ENCODE peak calls at places on chromosomes 1 and 21, in four cellular contexts. Q is GM12892, V is GM12878, J is K562. M is an unnamed sample.

GRCh38 chr1:215863796-215864195 is 296.7 kb downstream of the KCTD3 start:
- DNase-seq in Q (no peak), V (no peak), J (no peak), M (no peak)

GRCh38 chr1:53639251-53639721 is 99.7 kb downstream of the GLIS1 start:
- DNase-seq in Q (no peak), V (no peak), J (no peak), M (no peak)

GRCh38 chr1:208177656-208178055 is 66.5 kb downstream of the PLXNA2 start:
- DNase-seq in Q (peak; percentile 19), V (no peak), J (no peak), M (no peak)

GRCh38 chr21:16573581-16573980 is 843.8 kb downstream of the USP25 start:
- DNase-seq in Q (no peak), V (no peak), J (no peak), M (no peak)

GRCh38 chr1:155175281-155175926 is 1.8 kb downstream of the TRIM46 start:
- DNase-seq in Q (no peak), V (no peak), J (no peak), M (no peak)

GRCh38 chr1:152029144-152029936 is 7.5 kb downstream of the S100A11 start:
- DNase-seq in Q (no peak), V (no peak), J (no peak), M (no peak)

GRCh38 chr21:45472445-45473365 is 67.7 kb downstream of the COL18A1 start:
- DNase-seq in Q (no peak), V (no peak), J (no peak), M (no peak)

GRCh38 chr21:46551636-46552241 is 53.1 kb downstream of the S100B start:
- DNase-seq in Q (no peak), V (no peak), J (no peak), M (no peak)

GRCh38 chr1:211783897-211784296 is 46.7 kb downstream of the LPGAT1 start:
- DNase-seq in Q (no peak), V (no peak), J (no peak), M (no peak)

GRCh38 chr1:202439308-202439707 is 90.8 kb downstream of the PPP1R12B start:
- DNase-seq in Q (no peak), V (no peak), J (no peak), M (no peak)

GRCh38 chr1:145740269-145740668 is 21.0 kb downstream of the CD160 start:
- DNase-seq in Q (no peak), V (no peak), J (no peak), M (no peak)

GRCh38 chr21:42471206-42471605 is 24.8 kb downstream of the RSPH1 start:
- DNase-seq in Q (no peak), V (no peak), J (no peak), M (no peak)

GRCh38 chr1:224621813-224622682 is 5.9 kb downstream of the CNIH3 start:
- DNase-seq in Q (no peak), V (no peak), J (no peak), M (no peak)

GRCh38 chr1:24896596-24897262 is 33.3 kb downstream of the RUNX3 start:
- DNase-seq in Q (no peak), V (no peak), J (no peak), M (no peak)
- TF ChIP-seq TAF1 in Q (no peak), V (no peak), J (no peak), M (no peak)

GRCh38 chr1:7105258-7105657 is 320.0 kb downstream of the CAMTA1 start:
- DNase-seq in Q (no peak), V (no peak), J (no peak), M (no peak)
- TF ChIP-seq TAF1 in Q (no peak), V (no peak), J (no peak), M (no peak)

DNA sequence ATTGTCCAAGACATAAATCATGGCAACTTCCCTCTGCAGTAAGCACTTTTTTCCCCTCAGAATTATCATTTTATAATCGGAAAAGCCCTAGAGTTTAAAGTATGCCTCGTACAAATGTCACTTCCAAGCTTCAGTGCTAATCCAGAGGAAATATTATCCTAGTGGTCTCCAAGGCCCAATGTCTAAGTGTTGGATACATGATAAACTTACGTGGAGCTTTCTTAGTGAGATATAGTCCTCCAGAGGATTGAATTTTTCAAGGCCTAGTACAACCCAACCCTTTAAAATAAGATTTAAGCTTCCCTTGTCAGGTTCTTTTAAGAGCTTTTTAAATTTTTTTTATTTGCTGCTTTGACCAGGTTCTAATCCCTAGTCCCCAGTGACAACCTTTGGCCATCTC is 11.2 kb upstream of the NTMT2 start:
- DNase-seq in Q (no peak), V (no peak), J (no peak), M (no peak)
- TF ChIP-seq TAF1 in Q (no peak), V (no peak), J (no peak), M (no peak)

GRCh38 chr1:170285027-170285426 is 139.3 kb downstream of the NTMT2 start:
- DNase-seq in Q (no peak), V (no peak), J (no peak), M (no peak)
- TF ChIP-seq TAF1 in Q (no peak), V (no peak), J (no peak), M (no peak)

DNA sequence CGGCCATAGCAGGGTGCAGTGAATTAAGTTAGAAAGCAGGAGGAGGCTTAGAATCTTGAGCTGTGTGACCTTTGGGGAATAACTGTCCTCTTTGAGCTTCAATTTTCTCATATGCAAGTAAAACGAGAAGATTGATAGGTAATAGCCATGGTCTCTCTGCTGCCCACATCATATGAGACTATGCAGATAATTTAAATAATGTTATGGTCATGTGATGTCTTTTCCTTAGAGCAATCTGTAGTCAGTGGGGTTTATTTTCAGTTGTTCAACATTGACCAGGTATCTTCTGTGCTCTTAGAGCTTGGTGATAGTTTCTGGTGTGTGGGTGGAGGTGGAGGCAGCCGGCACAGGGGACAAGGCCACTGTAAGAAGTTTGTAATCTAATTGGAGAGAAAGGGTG is 537.1 kb downstream of the KIF26B start:
- DNase-seq in Q (no peak), V (no peak), J (no peak), M (no peak)
- TF ChIP-seq TAF1 in Q (no peak), V (no peak), J (no peak), M (no peak)

DNA sequence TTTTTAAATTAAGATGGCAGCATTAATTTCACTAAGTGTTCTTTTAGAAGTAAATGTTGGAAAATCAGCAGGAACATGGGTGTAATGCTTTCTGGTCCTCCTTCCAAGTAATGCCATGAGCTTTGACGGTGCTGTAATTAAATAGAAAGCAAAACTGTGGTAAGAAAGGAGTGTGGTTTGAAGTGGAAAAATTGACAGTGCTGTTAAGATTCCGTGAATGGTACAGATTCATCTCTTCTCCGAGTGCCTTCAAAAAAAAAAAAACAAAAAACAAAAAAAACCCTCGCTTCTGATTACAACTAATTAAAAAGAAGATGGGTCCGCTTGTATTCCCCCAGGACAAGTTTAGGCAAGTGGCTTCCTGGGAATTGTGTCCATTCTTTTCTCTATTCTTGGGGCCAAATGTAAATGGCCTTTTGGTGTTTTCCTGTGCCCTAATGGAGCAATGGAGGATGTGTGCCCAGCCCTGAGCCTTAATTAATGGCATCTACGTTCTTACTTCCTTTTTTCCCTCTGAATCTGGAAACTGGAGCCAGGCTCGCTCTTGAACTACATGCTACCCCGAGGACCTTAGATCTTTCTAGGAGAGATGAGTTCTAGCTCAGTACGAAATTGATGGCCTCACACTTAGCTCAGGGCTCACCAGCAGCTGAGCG is 5.1 kb downstream of the LMO4 start:
- DNase-seq in Q (no peak), V (no peak), J (no peak), M (no peak)
- TF ChIP-seq TAF1 in Q (no peak), V (no peak), J (no peak), M (no peak)

DNA sequence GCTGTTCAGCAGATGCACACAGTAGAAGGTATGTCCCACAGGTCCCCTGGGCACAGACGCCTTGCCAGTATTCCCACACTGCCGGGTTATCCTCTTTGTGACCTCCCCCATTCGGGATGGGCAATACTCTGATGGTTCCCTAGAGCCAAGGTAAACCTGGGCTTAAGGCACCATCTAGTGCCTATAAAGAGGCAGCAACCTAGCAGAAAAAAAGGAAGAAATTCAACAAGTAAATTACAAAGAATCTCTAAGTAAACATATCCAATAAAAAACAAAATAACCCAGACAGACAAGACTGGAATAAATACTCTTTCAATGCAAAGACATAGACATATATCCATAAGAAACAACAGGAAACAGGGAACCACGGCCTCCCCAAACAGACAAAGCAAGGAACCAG is 39.4 kb downstream of the HSF2BP start:
- DNase-seq in Q (no peak), V (no peak), J (no peak), M (no peak)
- TF ChIP-seq TAF1 in Q (no peak), V (no peak), J (no peak), M (no peak)

DNA sequence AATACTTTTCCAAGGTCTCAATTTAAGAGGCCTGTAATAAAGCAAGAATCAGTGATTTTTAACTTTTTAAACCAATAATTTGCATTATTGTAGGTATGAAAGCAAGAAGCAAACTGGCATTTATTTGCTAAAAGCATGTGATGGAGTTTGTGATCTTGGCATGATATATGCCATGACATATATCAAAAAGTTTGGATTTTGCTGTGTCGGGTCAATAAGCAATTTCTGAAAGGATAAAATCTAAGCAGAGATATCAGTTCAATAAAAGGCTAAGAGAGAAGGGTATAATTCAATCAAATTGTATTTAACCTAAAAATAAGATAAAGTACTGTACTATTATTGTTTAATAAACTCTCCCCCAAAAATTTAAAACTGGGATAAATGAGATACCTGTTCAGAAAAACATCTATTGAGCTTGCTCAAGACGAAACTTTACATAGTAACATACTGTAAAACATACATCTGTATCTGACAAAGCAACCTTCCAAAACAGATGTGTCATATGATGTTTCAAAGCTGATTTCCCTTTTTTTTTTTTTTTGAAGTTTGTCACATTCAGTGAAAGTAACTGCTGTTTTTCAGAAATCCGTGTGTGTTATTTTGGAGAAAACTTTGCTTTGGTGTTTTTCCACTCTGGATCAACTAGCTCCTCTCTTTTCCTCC is 74.5 kb downstream of the TGFBR3 start:
- DNase-seq in Q (no peak), V (no peak), J (no peak), M (no peak)
- TF ChIP-seq TAF1 in Q (no peak), V (no peak), J (no peak), M (no peak)

GRCh38 chr21:9763807-9764206 is 757.6 kb upstream of the TPTE start:
- DNase-seq in Q (no peak), V (no peak), J (no peak), M (no peak)

GRCh38 chr21:9758888-9759287 is 762.5 kb upstream of the TPTE start:
- DNase-seq in Q (no peak), V (no peak), J (no peak), M (no peak)

GRCh38 chr21:9759972-9760371 is 761.4 kb upstream of the TPTE start:
- DNase-seq in Q (no peak), V (no peak), J (no peak), M (no peak)

GRCh38 chr21:9760398-9761074 is 760.8 kb upstream of the TPTE start:
- DNase-seq in Q (no peak), V (no peak), J (no peak), M (no peak)

DNA sequence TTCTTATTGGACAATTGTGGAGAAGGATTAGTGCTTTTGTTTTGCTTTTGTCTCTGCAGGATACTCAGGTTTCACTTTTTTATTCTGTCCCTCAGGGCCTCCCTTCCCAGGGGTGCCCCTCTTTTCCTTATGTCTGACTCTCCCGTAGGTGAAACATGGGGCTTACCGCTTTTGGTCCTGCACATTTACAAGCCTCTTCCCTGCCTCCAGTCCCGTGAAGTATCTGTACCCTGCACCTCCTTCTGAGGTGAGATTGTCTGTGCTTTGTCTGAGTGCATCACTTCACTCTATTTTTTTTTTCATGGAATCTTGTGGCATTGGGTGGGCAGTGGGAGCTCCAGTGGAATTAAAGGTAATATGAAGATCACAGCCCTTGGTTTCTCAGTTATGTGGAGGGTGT is 758.1 kb upstream of the TPTE start:
- DNase-seq in Q (no peak), V (no peak), J (no peak), M (no peak)
- TF ChIP-seq TAF1 in Q (no peak), V (no peak), J (no peak), M (no peak)